ENCODE peak calls at places on chromosomes 7 and 10, in ten cellular contexts. U is mesendoderm; W is PC-9; A is CD8-positive, alpha-beta T cell; X is adrenal gland; G is neuronal stem cell; Z is psoas muscle; S is CD8-positive, alpha-beta memory T cell; T is CD4-positive, CD25-positive, alpha-beta regulatory T cell; L is ovary. P is an unnamed sample.

GRCh38 chr7:157997991-157998505 is 589.6 kb downstream of the PTPRN2 start:
- DNase-seq in U (no peak), W (no peak), A (no peak), X (no peak), G (no peak), Z (no peak), S (no peak), T (no peak), L (no peak), P (no peak)

GRCh38 chr10:17232276-17232987 is 4.4 kb downstream of the VIM start:
- DNase-seq in U (no peak), W (no peak), A (no peak), X (no peak), G (no peak), Z (no peak), S (no peak), T (peak; percentile 60), L (no peak), P (no peak)

GRCh38 chr10:49827297-49827696 is 65.2 kb upstream of the OGDHL start:
- DNase-seq in U (peak; percentile 50), W (no peak), A (no peak), X (no peak), G (no peak), Z (no peak), S (no peak), T (no peak), L (no peak), P (no peak)

GRCh38 chr7:44486693-44487092 is 3.8 kb downstream of the NUDCD3 start:
- DNase-seq in U (peak; percentile 37), W (no peak), A (no peak), X (peak; percentile 50), G (no peak), Z (no peak), S (no peak), T (peak; percentile 34), L (no peak), P (no peak)

GRCh38 chr10:12819656-12820055 is 181.9 kb downstream of the CCDC3 start:
- DNase-seq in U (no peak), W (no peak), A (no peak), X (no peak), G (no peak), Z (no peak), S (no peak), T (no peak), L (no peak), P (no peak)

GRCh38 chr7:43693687-43694398 is 35.5 kb downstream of the COA1 start:
- DNase-seq in U (no peak), W (no peak), A (no peak), X (no peak), G (no peak), Z (no peak), S (no peak), T (no peak), L (no peak), P (no peak)

GRCh38 chr7:68692511-68692910 is 905.8 kb upstream of the AUTS2 start:
- DNase-seq in U (no peak), W (no peak), A (no peak), X (no peak), G (no peak), Z (no peak), S (no peak), T (no peak), L (no peak), P (no peak)

GRCh38 chr10:93816123-93816747 is 58.5 kb downstream of the LGI1 start:
- DNase-seq in U (peak; percentile 73), W (peak; percentile 49), A (no peak), X (peak; percentile 50), G (peak; percentile 59), Z (peak; percentile 43), S (no peak), T (peak; percentile 29), L (peak; percentile 40), P (peak; percentile 74)

GRCh38 chr7:149727053-149727452 is 46.3 kb downstream of the ZNF467 start:
- DNase-seq in U (no peak), W (peak; percentile 17), A (no peak), X (no peak), G (no peak), Z (no peak), S (no peak), T (no peak), L (no peak), P (no peak)

GRCh38 chr10:11757452-11757819 is 15.3 kb downstream of the ECHDC3 start:
- DNase-seq in U (no peak), W (no peak), A (no peak), X (peak; percentile 90), G (no peak), Z (peak; percentile 58), S (no peak), T (no peak), L (peak; percentile 61), P (peak; percentile 93)

GRCh38 chr10:110508806-110509544 is 11.3 kb downstream of the DUSP5 start:
- DNase-seq in U (no peak), W (no peak), A (no peak), X (no peak), G (no peak), Z (no peak), S (no peak), T (no peak), L (no peak), P (no peak)

GRCh38 chr7:2629740-2630681 is 1.8 kb upstream of the TTYH3 start:
- DNase-seq in U (no peak), W (peak; percentile 44), A (no peak), X (no peak), G (no peak), Z (peak; percentile 64), S (no peak), T (no peak), L (no peak), P (peak; percentile 62)

GRCh38 chr10:75431180-75432111 is at the start of gene LRMDA:
- DNase-seq in U (no peak), W (no peak), A (no peak), X (peak; percentile 79), G (no peak), Z (peak; percentile 42), S (no peak), T (no peak), L (peak; percentile 74), P (no peak)

GRCh38 chr10:104028146-104028545 is 57.5 kb downstream of the COL17A1 start:
- DNase-seq in U (peak; percentile 69), W (no peak), A (no peak), X (no peak), G (no peak), Z (no peak), S (no peak), T (peak; percentile 28), L (no peak), P (no peak)

GRCh38 chr10:2951235-2951835 is 116.0 kb upstream of the PFKP start:
- DNase-seq in U (no peak), W (no peak), A (no peak), X (no peak), G (no peak), Z (no peak), S (no peak), T (peak; percentile 9), L (no peak), P (no peak)

GRCh38 chr7:15326044-15326644 is 235.7 kb downstream of the AGMO start:
- DNase-seq in U (peak; percentile 35), W (no peak), A (no peak), X (no peak), G (no peak), Z (no peak), S (no peak), T (no peak), L (no peak), P (peak; percentile 49)

GRCh38 chr7:130732980-130733865 is 784 bp downstream of the KLF14 start:
- DNase-seq in U (peak; percentile 44), W (peak; percentile 10), A (no peak), X (peak; percentile 73), G (no peak), Z (peak; percentile 51), S (no peak), T (peak; percentile 21), L (peak; percentile 29), P (peak; percentile 75)

GRCh38 chr7:22601028-22601795 is 101.2 kb upstream of the STEAP1B start:
- DNase-seq in U (peak; percentile 59), W (no peak), A (no peak), X (no peak), G (no peak), Z (no peak), S (no peak), T (no peak), L (no peak), P (no peak)

GRCh38 chr10:124698560-124699470 is 45.4 kb downstream of the FAM53B start:
- DNase-seq in U (no peak), W (no peak), A (no peak), X (no peak), G (no peak), Z (no peak), S (no peak), T (no peak), L (no peak), P (no peak)
- H3K4me1 ChIP-seq in U (no peaks in the 10 kb centered on the region), W (no peaks in the 10 kb centered on the region), A (peaks cover 84% of the 10 kb centered on the region), X (peaks cover 92% of the 10 kb centered on the region), G (no peaks in the 10 kb centered on the region), Z (peaks cover 78% of the 10 kb centered on the region), S (peaks cover 99% of the 10 kb centered on the region), T (peaks cover 100% of the 10 kb centered on the region), L (peaks cover 52% of the 10 kb centered on the region), P (no peaks in the 10 kb centered on the region)

GRCh38 chr7:141975806-141976523 is 2.4 kb upstream of the TAS2R38 start:
- DNase-seq in U (peak; percentile 86), W (peak; percentile 86), A (peak; percentile 47), X (peak; percentile 65), G (peak; percentile 81), Z (peak; percentile 53), S (peak; percentile 29), T (peak; percentile 44), L (peak; percentile 17), P (peak; percentile 83)
- H3K27ac ChIP-seq in U (no peak overlapping the region), W (no peak overlapping the region), A (no peak overlapping the region), X (no peak overlapping the region), G (no peak overlapping the region), Z (no peak overlapping the region), S (no peak overlapping the region), T (no peak overlapping the region), L (no peak overlapping the region), P (no peak overlapping the region)

DNA sequence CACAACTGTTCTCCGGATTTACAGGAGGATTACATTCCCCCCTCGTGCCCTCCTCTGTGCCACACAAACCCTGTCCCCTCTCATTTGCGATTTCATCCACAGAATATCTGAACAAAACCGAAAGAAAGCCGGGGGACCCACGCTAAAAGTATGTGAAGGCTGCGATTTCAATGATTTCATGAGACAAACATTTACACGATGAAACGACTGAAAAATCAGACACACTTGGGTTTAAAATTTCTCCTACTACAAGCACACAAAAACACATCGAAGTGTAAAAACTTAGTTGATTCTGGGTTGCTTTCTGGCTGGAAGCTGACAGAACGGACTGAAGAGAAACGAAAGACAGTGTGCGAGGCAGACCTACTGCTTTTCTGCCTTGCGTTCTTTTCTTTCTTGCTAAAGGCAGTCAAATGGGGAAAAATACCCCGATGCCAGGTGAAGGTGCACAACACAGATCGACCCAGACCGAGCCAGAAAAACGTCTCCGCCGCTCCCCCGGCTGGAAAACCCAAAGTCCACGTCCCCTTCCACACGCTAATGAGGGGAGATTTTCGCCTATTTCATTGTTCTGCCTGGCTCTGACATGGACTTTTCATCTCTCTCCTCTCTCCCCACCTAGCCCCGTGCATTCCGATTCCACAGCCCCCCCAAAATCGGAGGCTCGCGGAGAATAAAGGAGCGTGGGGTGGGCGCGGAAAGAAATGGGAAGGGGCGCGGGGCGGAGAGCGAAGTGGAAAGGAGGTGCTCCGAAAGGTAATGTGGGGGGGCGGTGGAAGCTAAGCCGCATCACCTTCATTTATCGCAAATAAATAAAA is 1.1 kb downstream of the HIPK2 start:
- DNase-seq in U (peak; percentile 47), W (peak; percentile 16), A (no peak), X (peak; percentile 22), G (peak; percentile 26), Z (no peak), S (peak; percentile 21), T (peak; percentile 64), L (peak; percentile 35), P (peak; percentile 50)
- H3K4me1 ChIP-seq in U (no peaks in the 10 kb centered on the region), W (peaks cover 51% of the 10 kb centered on the region), A (peaks cover 40% of the 10 kb centered on the region), X (peaks cover 31% of the 10 kb centered on the region), G (peaks cover 7% of the 10 kb centered on the region), Z (peaks cover 38% of the 10 kb centered on the region), S (peaks cover 43% of the 10 kb centered on the region), T (peaks cover 17% of the 10 kb centered on the region), L (peaks cover 5% of the 10 kb centered on the region), P (no peaks in the 10 kb centered on the region)

GRCh38 chr10:119495545-119495944 is 47.0 kb downstream of the RGS10 start:
- DNase-seq in U (no peak), W (no peak), A (no peak), X (no peak), G (no peak), Z (no peak), S (no peak), T (no peak), L (no peak), P (no peak)
- H3K27ac ChIP-seq in U (no peak overlapping the region), W (no peak overlapping the region), A (no peak overlapping the region), X (no peak overlapping the region), G (no peak overlapping the region), Z (no peak overlapping the region), S (no peak overlapping the region), T (peak overlapping the region; percentile 66), L (no peak overlapping the region), P (no peak overlapping the region)